ENCODE peak calls at places on chromosomes 11 and 22, in eight cellular contexts. One of them, this sample, is unnamed.

GRCh38 chr22:24503137-24503850 is 8.2 kb downstream of the UPB1 start:
- DNase-seq in HEK293T: peak; percentile 84
- DNase-seq in spleen: peak; percentile 81
- DNase-seq in substantia nigra: peak; percentile 36
- DNase-seq in SK-MEL-5: peak; percentile 74
- DNase-seq in dorsolateral prefrontal cortex: no peak
- DNase-seq in T-helper 2 cell: peak; percentile 36
- DNase-seq in NCI-H1092: no peak
- DNase-seq in this sample: peak; percentile 83

GRCh38 chr11:107250017-107250416 is 207.6 kb downstream of the CWF19L2 start:
- DNase-seq in HEK293T: no peak
- DNase-seq in spleen: no peak
- DNase-seq in substantia nigra: no peak
- DNase-seq in SK-MEL-5: no peak
- DNase-seq in dorsolateral prefrontal cortex: no peak
- DNase-seq in T-helper 2 cell: no peak
- DNase-seq in NCI-H1092: no peak
- DNase-seq in this sample: no peak

GRCh38 chr11:38971141-38971540 is 2373.1 kb upstream of the RAG2 start:
- DNase-seq in HEK293T: no peak
- DNase-seq in spleen: no peak
- DNase-seq in substantia nigra: no peak
- DNase-seq in SK-MEL-5: peak; percentile 68
- DNase-seq in dorsolateral prefrontal cortex: no peak
- DNase-seq in T-helper 2 cell: no peak
- DNase-seq in NCI-H1092: no peak
- DNase-seq in this sample: no peak

GRCh38 chr22:29456211-29456671 is 17.9 kb downstream of the RFPL1 start:
- DNase-seq in HEK293T: no peak
- DNase-seq in spleen: no peak
- DNase-seq in substantia nigra: no peak
- DNase-seq in SK-MEL-5: no peak
- DNase-seq in dorsolateral prefrontal cortex: no peak
- DNase-seq in T-helper 2 cell: no peak
- DNase-seq in NCI-H1092: no peak
- DNase-seq in this sample: peak; percentile 50

GRCh38 chr22:39087881-39088687 is 9.0 kb upstream of the APOBEC3H start:
- DNase-seq in HEK293T: no peak
- DNase-seq in spleen: peak; percentile 68
- DNase-seq in substantia nigra: peak; percentile 21
- DNase-seq in SK-MEL-5: no peak
- DNase-seq in dorsolateral prefrontal cortex: no peak
- DNase-seq in T-helper 2 cell: no peak
- DNase-seq in NCI-H1092: no peak
- DNase-seq in this sample: no peak

GRCh38 chr11:65487467-65488272 is 11.2 kb upstream of the MALAT1 start:
- DNase-seq in HEK293T: peak; percentile 94
- DNase-seq in spleen: peak; percentile 93
- DNase-seq in substantia nigra: peak; percentile 99
- DNase-seq in SK-MEL-5: peak; percentile 97
- DNase-seq in dorsolateral prefrontal cortex: peak; percentile 100
- DNase-seq in T-helper 2 cell: no peak
- DNase-seq in NCI-H1092: peak; percentile 100
- DNase-seq in this sample: peak; percentile 99

GRCh38 chr11:101470881-101471535 is 112.8 kb downstream of the TRPC6 start:
- DNase-seq in HEK293T: no peak
- DNase-seq in spleen: no peak
- DNase-seq in substantia nigra: no peak
- DNase-seq in SK-MEL-5: no peak
- DNase-seq in dorsolateral prefrontal cortex: no peak
- DNase-seq in T-helper 2 cell: no peak
- DNase-seq in NCI-H1092: no peak
- DNase-seq in this sample: no peak

GRCh38 chr11:724063-724732 is 18.2 kb downstream of the EPS8L2 start:
- DNase-seq in HEK293T: no peak
- DNase-seq in spleen: peak; percentile 81
- DNase-seq in substantia nigra: no peak
- DNase-seq in SK-MEL-5: no peak
- DNase-seq in dorsolateral prefrontal cortex: no peak
- DNase-seq in T-helper 2 cell: no peak
- DNase-seq in NCI-H1092: no peak
- DNase-seq in this sample: no peak

GRCh38 chr11:7457211-7457610 is 28.1 kb upstream of the OLFML1 start:
- DNase-seq in HEK293T: no peak
- DNase-seq in spleen: no peak
- DNase-seq in substantia nigra: no peak
- DNase-seq in SK-MEL-5: no peak
- DNase-seq in dorsolateral prefrontal cortex: no peak
- DNase-seq in T-helper 2 cell: no peak
- DNase-seq in NCI-H1092: no peak
- DNase-seq in this sample: no peak

GRCh38 chr22:24926849-24927579 is 19.5 kb downstream of the LHFPL7 start:
- DNase-seq in HEK293T: no peak
- DNase-seq in spleen: no peak
- DNase-seq in substantia nigra: no peak
- DNase-seq in SK-MEL-5: no peak
- DNase-seq in dorsolateral prefrontal cortex: no peak
- DNase-seq in T-helper 2 cell: no peak
- DNase-seq in NCI-H1092: no peak
- DNase-seq in this sample: no peak

GRCh38 chr22:33000342-33001280 is 57.6 kb downstream of the SYN3 start:
- DNase-seq in HEK293T: peak; percentile 78
- DNase-seq in spleen: no peak
- DNase-seq in substantia nigra: peak; percentile 52
- DNase-seq in SK-MEL-5: peak; percentile 74
- DNase-seq in dorsolateral prefrontal cortex: peak; percentile 73
- DNase-seq in T-helper 2 cell: peak; percentile 5
- DNase-seq in NCI-H1092: no peak
- DNase-seq in this sample: peak; percentile 86

GRCh38 chr11:35207471-35208403 is 68.8 kb downstream of the CD44 start:
- DNase-seq in HEK293T: no peak
- DNase-seq in spleen: no peak
- DNase-seq in substantia nigra: no peak
- DNase-seq in SK-MEL-5: no peak
- DNase-seq in dorsolateral prefrontal cortex: no peak
- DNase-seq in T-helper 2 cell: no peak
- DNase-seq in NCI-H1092: no peak
- DNase-seq in this sample: no peak

GRCh38 chr11:35142481-35143207 is 3.7 kb downstream of the CD44 start:
- DNase-seq in HEK293T: no peak
- DNase-seq in spleen: no peak
- DNase-seq in substantia nigra: no peak
- DNase-seq in SK-MEL-5: peak; percentile 65
- DNase-seq in dorsolateral prefrontal cortex: no peak
- DNase-seq in T-helper 2 cell: no peak
- DNase-seq in NCI-H1092: no peak
- DNase-seq in this sample: no peak

GRCh38 chr22:31279821-31280496 is 12.3 kb downstream of the PIK3IP1 start:
- DNase-seq in HEK293T: no peak
- DNase-seq in spleen: no peak
- DNase-seq in substantia nigra: no peak
- DNase-seq in SK-MEL-5: no peak
- DNase-seq in dorsolateral prefrontal cortex: no peak
- DNase-seq in T-helper 2 cell: no peak
- DNase-seq in NCI-H1092: no peak
- DNase-seq in this sample: no peak

GRCh38 chr11:120343429-120343828 is 7.2 kb downstream of the ARHGEF12 start:
- DNase-seq in HEK293T: no peak
- DNase-seq in spleen: no peak
- DNase-seq in substantia nigra: peak; percentile 29
- DNase-seq in SK-MEL-5: no peak
- DNase-seq in dorsolateral prefrontal cortex: no peak
- DNase-seq in T-helper 2 cell: no peak
- DNase-seq in NCI-H1092: no peak
- DNase-seq in this sample: no peak

GRCh38 chr11:47359586-47359985 is 7.1 kb upstream of the MYBPC3 start:
- DNase-seq in HEK293T: no peak
- DNase-seq in spleen: peak; percentile 85
- DNase-seq in substantia nigra: no peak
- DNase-seq in SK-MEL-5: no peak
- DNase-seq in dorsolateral prefrontal cortex: no peak
- DNase-seq in T-helper 2 cell: no peak
- DNase-seq in NCI-H1092: no peak
- DNase-seq in this sample: peak; percentile 84

GRCh38 chr11:86596861-86597632 is 75.4 kb downstream of the ME3 start:
- DNase-seq in HEK293T: no peak
- DNase-seq in spleen: no peak
- DNase-seq in substantia nigra: no peak
- DNase-seq in SK-MEL-5: no peak
- DNase-seq in dorsolateral prefrontal cortex: no peak
- DNase-seq in T-helper 2 cell: no peak
- DNase-seq in NCI-H1092: no peak
- DNase-seq in this sample: no peak

GRCh38 chr22:37459211-37459610 is 27.0 kb downstream of the MFNG start:
- DNase-seq in HEK293T: no peak
- DNase-seq in spleen: no peak
- DNase-seq in substantia nigra: no peak
- DNase-seq in SK-MEL-5: peak; percentile 19
- DNase-seq in dorsolateral prefrontal cortex: no peak
- DNase-seq in T-helper 2 cell: no peak
- DNase-seq in NCI-H1092: no peak
- DNase-seq in this sample: no peak

GRCh38 chr22:25728064-25728463 is 13.9 kb upstream of the MYO18B start:
- DNase-seq in HEK293T: no peak
- DNase-seq in spleen: no peak
- DNase-seq in substantia nigra: no peak
- DNase-seq in SK-MEL-5: no peak
- DNase-seq in dorsolateral prefrontal cortex: no peak
- DNase-seq in T-helper 2 cell: no peak
- DNase-seq in NCI-H1092: no peak
- DNase-seq in this sample: no peak

GRCh38 chr11:127017482-127017881 is 16.9 kb upstream of the KIRREL3 start:
- DNase-seq in HEK293T: peak; percentile 34
- DNase-seq in spleen: no peak
- DNase-seq in substantia nigra: no peak
- DNase-seq in SK-MEL-5: peak; percentile 23
- DNase-seq in dorsolateral prefrontal cortex: no peak
- DNase-seq in T-helper 2 cell: no peak
- DNase-seq in NCI-H1092: no peak
- DNase-seq in this sample: no peak

GRCh38 chr11:131629925-131630324 is 259.5 kb downstream of the NTM start:
- DNase-seq in HEK293T: no peak
- DNase-seq in spleen: no peak
- DNase-seq in substantia nigra: no peak
- DNase-seq in SK-MEL-5: no peak
- DNase-seq in dorsolateral prefrontal cortex: no peak
- DNase-seq in T-helper 2 cell: no peak
- DNase-seq in NCI-H1092: no peak
- DNase-seq in this sample: no peak

GRCh38 chr11:69867076-69868002 is 48.1 kb upstream of the FGF3 start:
- DNase-seq in HEK293T: no peak
- DNase-seq in spleen: no peak
- DNase-seq in substantia nigra: no peak
- DNase-seq in SK-MEL-5: peak; percentile 59
- DNase-seq in dorsolateral prefrontal cortex: peak; percentile 53
- DNase-seq in T-helper 2 cell: no peak
- DNase-seq in NCI-H1092: no peak
- DNase-seq in this sample: peak; percentile 82

GRCh38 chr11:93073026-93073425 is 103.6 kb downstream of the MTNR1B start:
- DNase-seq in HEK293T: no peak
- DNase-seq in spleen: no peak
- DNase-seq in substantia nigra: no peak
- DNase-seq in SK-MEL-5: no peak
- DNase-seq in dorsolateral prefrontal cortex: no peak
- DNase-seq in T-helper 2 cell: no peak
- DNase-seq in NCI-H1092: no peak
- DNase-seq in this sample: no peak

GRCh38 chr11:28963189-28963588 is 855.0 kb downstream of the METTL15 start:
- DNase-seq in HEK293T: no peak
- DNase-seq in spleen: no peak
- DNase-seq in substantia nigra: no peak
- DNase-seq in SK-MEL-5: no peak
- DNase-seq in dorsolateral prefrontal cortex: no peak
- DNase-seq in T-helper 2 cell: no peak
- DNase-seq in NCI-H1092: no peak
- DNase-seq in this sample: no peak

GRCh38 chr11:54558407-54558806 is 45.4 kb downstream of the OR4C46 start:
- DNase-seq in HEK293T: no peak
- DNase-seq in spleen: no peak
- DNase-seq in substantia nigra: no peak
- DNase-seq in SK-MEL-5: no peak
- DNase-seq in dorsolateral prefrontal cortex: no peak
- DNase-seq in T-helper 2 cell: no peak
- DNase-seq in NCI-H1092: no peak
- DNase-seq in this sample: no peak

GRCh38 chr11:68081691-68082090 is 39.5 kb downstream of the CHKA start:
- DNase-seq in HEK293T: no peak
- DNase-seq in spleen: no peak
- DNase-seq in substantia nigra: no peak
- DNase-seq in SK-MEL-5: no peak
- DNase-seq in dorsolateral prefrontal cortex: no peak
- DNase-seq in T-helper 2 cell: no peak
- DNase-seq in NCI-H1092: no peak
- DNase-seq in this sample: no peak